ENCODE peak calls at places on chromosome 18, in eight cellular contexts. D is ELR; V is WTC11; K is GM03348; S is SW 1271; R is HCT116; B is AG20443; E is naive thymus-derived CD4-positive, alpha-beta T cell. I is an unnamed sample.

GRCh38 chr18:2087877-2088673 is 483.2 kb downstream of the METTL4 start:
- DNase-seq in E (no peak), B (no peak), V (no peak), S (no peak), R (no peak), D (no peak), K (no peak), I (peak; percentile 73)

GRCh38 chr18:65968605-65969004 is 217.8 kb downstream of the CDH7 start:
- DNase-seq in R (no peak), E (no peak), K (no peak), B (no peak), V (peak; percentile 15), S (no peak), D (no peak), I (peak; percentile 5)

GRCh38 chr18:10660485-10660884 is 134.7 kb downstream of the NAPG start:
- DNase-seq in B (peak; percentile 68), E (no peak), D (peak; percentile 1), R (no peak), V (no peak), K (peak; percentile 39), S (no peak), I (no peak)

GRCh38 chr18:79921984-79922965 is 29.2 kb downstream of the SLC66A2 start:
- DNase-seq in E (no peak), R (no peak), B (no peak), D (no peak), K (no peak), V (no peak), S (no peak), I (no peak)

GRCh38 chr18:50819027-50819726 is 639 bp downstream of the MRO start:
- DNase-seq in E (no peak), S (no peak), R (no peak), K (peak; percentile 33), V (peak; percentile 76), D (peak; percentile 31), B (peak; percentile 39), I (peak; percentile 24)

GRCh38 chr18:4224031-4224704 is 230.9 kb downstream of the DLGAP1 start:
- DNase-seq in R (no peak), K (no peak), D (no peak), E (no peak), V (no peak), S (no peak), B (no peak), I (no peak)

GRCh38 chr18:76943542-76944339 is 121.4 kb downstream of the ZNF236 start:
- DNase-seq in E (no peak), K (peak; percentile 73), D (no peak), S (no peak), V (no peak), B (peak; percentile 83), R (no peak), I (peak; percentile 39)

GRCh38 chr18:48680871-48681270 is 142.0 kb downstream of the CTIF start:
- DNase-seq in B (no peak), V (no peak), R (no peak), E (no peak), S (no peak), D (no peak), K (no peak), I (no peak)

GRCh38 chr18:48602759-48603390 is 64.0 kb downstream of the CTIF start:
- DNase-seq in R (no peak), D (no peak), S (no peak), K (no peak), V (no peak), B (no peak), E (no peak), I (no peak)

GRCh38 chr18:50099725-50100414 is 95.1 kb downstream of the MYO5B start:
- DNase-seq in E (no peak), D (peak; percentile 72), K (peak; percentile 13), B (peak; percentile 21), S (peak; percentile 11), V (no peak), R (no peak), I (peak; percentile 99)